ENCODE peak calls at places on chromosomes 7 and 10, in four cellular contexts. R is GM12878, W is A549, H is transverse colon. T is an unnamed sample.

GRCh38 chr10:13977861-13978843 is 352.6 kb downstream of the FRMD4A start:
- DNase-seq in R (no peak), W (no peak), H (no peak), T (no peak)

GRCh38 chr7:26480166-26480565 is 188.5 kb downstream of the SNX10 start:
- DNase-seq in R (no peak), W (no peak), H (no peak), T (no peak)

GRCh38 chr10:124142960-124143359 is 49.6 kb upstream of the CHST15 start:
- DNase-seq in R (no peak), W (no peak), H (no peak), T (no peak)

GRCh38 chr10:132229834-132230556 is 43.2 kb downstream of the DPYSL4 start:
- DNase-seq in R (no peak), W (no peak), H (peak; percentile 22), T (peak; percentile 86)

GRCh38 chr10:99395750-99396445 is 34.5 kb downstream of the GOT1 start:
- DNase-seq in R (no peak), W (no peak), H (no peak), T (no peak)

GRCh38 chr7:55050286-55050685 is 31.5 kb downstream of the EGFR start:
- DNase-seq in R (no peak), W (no peak), H (no peak), T (no peak)

GRCh38 chr7:98418636-98419315 is 17.9 kb upstream of the BAIAP2L1 start:
- DNase-seq in R (no peak), W (peak; percentile 100), H (peak; percentile 78), T (peak; percentile 61)

GRCh38 chr7:102004229-102004628 is 186.8 kb downstream of the CUX1 start:
- DNase-seq in R (no peak), W (no peak), H (no peak), T (no peak)

GRCh38 chr7:6407434-6407833 is 40.3 kb downstream of the DAGLB start:
- DNase-seq in R (no peak), W (no peak), H (no peak), T (no peak)

GRCh38 chr7:80807166-80807900 is 111.5 kb downstream of the SEMA3C start:
- DNase-seq in R (no peak), W (no peak), H (no peak), T (no peak)

GRCh38 chr7:75950111-75950681 is 35.2 kb downstream of the POR start:
- DNase-seq in R (no peak), W (no peak), H (no peak), T (peak; percentile 61)

GRCh38 chr10:7085147-7085912 is 325.5 kb downstream of the SFMBT2 start:
- DNase-seq in R (no peak), W (no peak), H (no peak), T (no peak)

DNA sequence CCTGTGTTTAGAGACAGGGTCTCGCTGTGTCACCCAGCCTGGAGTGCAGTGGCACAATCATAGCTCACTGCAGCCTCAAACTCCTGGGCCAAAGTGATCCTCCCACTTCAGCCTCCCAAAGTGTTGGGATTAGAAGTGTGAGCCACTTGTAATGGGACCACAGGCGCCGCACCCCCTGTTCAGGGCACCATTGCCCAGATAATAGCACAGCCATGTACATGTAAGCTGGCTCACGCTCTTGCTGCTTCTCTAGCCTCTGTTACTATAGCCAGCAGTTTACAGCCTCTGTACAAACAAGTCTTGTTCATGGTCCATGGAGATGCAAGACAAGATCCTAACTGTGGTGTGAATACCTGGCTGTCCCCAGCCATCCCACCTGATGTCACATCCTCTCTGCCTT is 4.2 kb upstream of the MLXIPL start:
- DNase-seq in R (no peak), W (no peak), H (no peak), T (no peak)
- H3K27ac ChIP-seq in R (no peak overlapping the region), W (peak overlapping the region; percentile 50), H (no peak overlapping the region), T (no peak overlapping the region)

DNA sequence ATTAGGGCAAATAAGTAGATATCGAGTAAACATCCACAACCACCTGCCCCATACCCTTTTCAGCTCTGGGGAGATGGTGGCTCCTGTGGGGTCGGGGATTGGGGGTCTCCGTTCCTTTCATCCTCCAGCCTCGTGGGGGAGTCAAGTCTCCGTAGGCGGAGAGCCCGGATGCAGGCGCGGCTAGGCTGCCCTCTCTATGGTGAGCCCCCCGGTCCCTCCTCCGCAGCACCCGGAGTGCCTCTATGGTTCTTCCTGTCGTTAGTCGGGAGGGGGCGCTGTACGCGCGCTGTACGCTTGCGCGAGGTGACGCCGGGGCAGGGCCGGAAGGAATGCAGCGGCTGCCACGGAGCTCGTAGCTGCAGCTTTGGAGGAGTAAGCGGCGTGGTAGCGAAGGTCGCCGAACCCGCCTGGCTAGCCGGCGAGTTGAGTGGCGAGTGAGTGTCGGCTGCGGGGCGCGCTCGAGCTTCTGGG is 14.8 kb upstream of the MMD2 start:
- DNase-seq in R (peak; percentile 69), W (peak; percentile 74), H (peak; percentile 93), T (peak; percentile 91)
- TF ChIP-seq POLR2A in R (peak; percentile 89), W (peak; percentile 94), H (peak; percentile 38), T (no peak)

GRCh38 chr7:112898432-112899290 is 108.5 kb upstream of the TMEM168 start:
- DNase-seq in R (peak; percentile 32), W (peak; percentile 28), H (peak; percentile 63), T (no peak)
- TF ChIP-seq EP300 in R (no peak), W (no peak), H (no peak), T (no peak)

GRCh38 chr7:74030861-74031260 is 2.9 kb downstream of the ELN start:
- DNase-seq in R (no peak), W (no peak), H (no peak), T (no peak)

GRCh38 chr7:74029991-74030415 is 2.0 kb downstream of the ELN start:
- DNase-seq in R (no peak), W (no peak), H (no peak), T (no peak)

GRCh38 chr7:74028321-74028812 is 394 bp downstream of the ELN start:
- DNase-seq in R (no peak), W (no peak), H (no peak), T (no peak)

GRCh38 chr7:74027683-74028320 is at the start of gene ELN:
- DNase-seq in R (no peak), W (no peak), H (peak; percentile 63), T (peak; percentile 90)

DNA sequence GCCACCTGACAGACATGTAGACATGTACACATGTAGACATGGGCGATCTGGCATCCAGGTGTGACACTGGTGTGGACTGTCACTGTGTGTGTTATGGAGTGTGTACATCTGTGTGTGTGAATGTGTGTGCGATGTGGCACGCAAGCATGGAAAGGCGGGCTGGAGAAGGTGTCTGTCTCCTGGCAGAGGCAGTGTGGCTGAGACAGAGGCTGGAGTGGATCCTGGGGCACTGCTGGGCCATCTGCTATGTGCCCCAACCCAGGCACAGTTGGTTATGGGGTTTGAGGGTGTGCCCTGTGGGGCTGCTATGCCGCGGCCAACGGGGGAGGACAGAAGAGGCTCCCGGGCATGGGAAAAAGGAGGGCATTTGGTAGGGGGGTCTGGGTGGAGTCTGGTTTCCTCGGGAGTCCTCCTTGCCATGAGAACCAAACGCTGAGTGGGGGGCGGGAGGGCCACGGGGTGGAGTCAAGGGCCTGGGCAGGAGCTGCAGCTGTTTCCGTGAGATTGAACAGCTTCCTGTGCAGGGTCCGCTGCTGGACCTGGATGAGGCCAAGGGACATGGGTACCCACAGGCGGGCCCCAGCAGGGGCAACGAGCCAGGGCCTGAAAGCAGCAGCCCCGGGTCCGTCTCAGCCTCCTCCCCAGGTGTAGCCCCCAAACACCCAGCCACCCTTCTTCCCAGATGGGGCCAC is 1.3 kb downstream of the ELN start:
- DNase-seq in R (no peak), W (no peak), H (no peak), T (no peak)
- H3K27ac ChIP-seq in R (no peak overlapping the region), W (no peak overlapping the region), H (peak overlapping the region; percentile 77), T (peak overlapping the region; percentile 46)

GRCh38 chr10:98134431-98135221 is at the start of gene R3HCC1L:
- DNase-seq in R (peak; percentile 71), W (peak; percentile 81), H (peak; percentile 95), T (peak; percentile 90)
- TF ChIP-seq POLR2A in R (peak; percentile 95), W (peak; percentile 79), H (peak; percentile 95), T (no peak)

GRCh38 chr7:43076189-43076605 is 36.2 kb upstream of the HECW1 start:
- DNase-seq in R (peak; percentile 88), W (no peak), H (no peak), T (no peak)

GRCh38 chr7:43077285-43077684 is 35.2 kb upstream of the HECW1 start:
- DNase-seq in R (no peak), W (no peak), H (no peak), T (peak; percentile 38)

GRCh38 chr7:43072530-43072929 is 39.9 kb upstream of the HECW1 start:
- DNase-seq in R (no peak), W (no peak), H (no peak), T (no peak)

GRCh38 chr7:43076606-43077005 is 35.8 kb upstream of the HECW1 start:
- DNase-seq in R (no peak), W (no peak), H (no peak), T (no peak)

DNA sequence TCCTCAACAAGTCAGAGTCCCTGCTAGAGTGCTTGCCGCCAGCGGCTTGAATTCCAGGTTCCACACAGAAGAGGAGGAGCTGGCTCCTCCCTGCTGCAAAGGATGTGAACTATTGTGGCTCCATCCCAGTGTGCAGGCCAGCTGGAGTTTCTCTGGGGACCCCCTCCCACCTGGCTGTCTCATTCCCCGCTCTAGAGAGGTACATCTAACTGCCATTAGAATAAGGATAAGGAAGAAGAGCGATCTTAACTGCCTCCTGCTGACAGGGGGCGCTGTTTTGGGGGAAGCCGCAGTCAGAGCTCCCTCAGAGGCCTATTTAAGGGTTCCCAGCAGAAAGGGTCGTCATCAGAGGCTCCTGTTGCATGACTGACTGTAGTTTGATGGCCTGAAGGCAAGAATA is 40.8 kb upstream of the HECW1 start:
- DNase-seq in R (no peak), W (no peak), H (no peak), T (no peak)
- TF ChIP-seq EP300 in R (no peak), W (no peak), H (no peak), T (no peak)

GRCh38 chr7:18626086-18626485 is 130.5 kb downstream of the HDAC9 start:
- DNase-seq in R (no peak), W (no peak), H (no peak), T (no peak)
- H3K27ac ChIP-seq in R (no peak overlapping the region), W (no peak overlapping the region), H (no peak overlapping the region), T (no peak overlapping the region)